ENCODE peak calls at places on chromosomes 11 and 22, in six cellular contexts. J, Y, I, C, B and E are unnamed samples.

GRCh38 chr11:72395993-72396392 is 38.3 kb downstream of the CLPB start:
- DNase-seq in J (no peak), Y (no peak), I (no peak), C (peak; percentile 27), B (no peak), E (peak; percentile 31)

GRCh38 chr22:30182365-30182764 is 64.2 kb downstream of the LIF start:
- DNase-seq in J (no peak), Y (no peak), I (no peak), C (no peak), B (peak; percentile 36), E (no peak)

GRCh38 chr11:10263929-10264328 is 30.1 kb downstream of the SBF2 start:
- DNase-seq in J (no peak), Y (no peak), I (no peak), C (no peak), B (peak; percentile 89), E (no peak)

GRCh38 chr11:74185695-74186094 is 14.6 kb downstream of the PPME1 start:
- DNase-seq in J (peak; percentile 48), Y (no peak), I (no peak), C (no peak), B (peak; percentile 70), E (no peak)

GRCh38 chr11:126310992-126311310 is 7.1 kb downstream of the DCPS start:
- DNase-seq in J (no peak), Y (no peak), I (no peak), C (no peak), B (peak; percentile 9), E (no peak)

GRCh38 chr11:93444671-93445073 is 98.5 kb downstream of the SMCO4 start:
- DNase-seq in J (peak; percentile 77), Y (no peak), I (no peak), C (no peak), B (peak; percentile 90), E (no peak)

GRCh38 chr22:21022507-21022906 is 7.5 kb downstream of the P2RX6 start:
- DNase-seq in J (no peak), Y (no peak), I (no peak), C (no peak), B (no peak), E (no peak)

GRCh38 chr11:62020661-62021060 is 53.2 kb upstream of the FTH1 start:
- DNase-seq in J (no peak), Y (no peak), I (no peak), C (no peak), B (no peak), E (no peak)

GRCh38 chr11:44445500-44446340 is 119.7 kb upstream of the CD82 start:
- DNase-seq in J (no peak), Y (no peak), I (no peak), C (no peak), B (peak; percentile 1), E (no peak)

GRCh38 chr11:14644396-14645246 is 1.0 kb downstream of the PDE3B start:
- DNase-seq in J (peak; percentile 6), Y (peak; percentile 60), I (no peak), C (peak; percentile 53), B (peak; percentile 16), E (peak; percentile 21)

GRCh38 chr11:129223701-129224149 is 31.6 kb upstream of the ARHGAP32 start:
- DNase-seq in J (no peak), Y (no peak), I (no peak), C (no peak), B (peak; percentile 69), E (no peak)

GRCh38 chr11:124108158-124108557 is 7.1 kb upstream of the VWA5A start:
- DNase-seq in J (peak; percentile 24), Y (peak; percentile 18), I (no peak), C (no peak), B (peak; percentile 28), E (no peak)

GRCh38 chr22:31161386-31161785 is 1.4 kb downstream of the RNF185 start:
- DNase-seq in J (no peak), Y (no peak), I (no peak), C (no peak), B (no peak), E (no peak)

GRCh38 chr11:60111793-60112192 is 23.3 kb downstream of the MS4A2 start:
- DNase-seq in J (no peak), Y (no peak), I (no peak), C (no peak), B (no peak), E (no peak)

GRCh38 chr11:57306156-57306876 is 18.4 kb downstream of the TNKS1BP1 start:
- DNase-seq in J (no peak), Y (no peak), I (no peak), C (no peak), B (no peak), E (no peak)

GRCh38 chr11:118643142-118643994 is 36.0 kb downstream of the PHLDB1 start:
- DNase-seq in J (no peak), Y (no peak), I (no peak), C (no peak), B (no peak), E (no peak)

GRCh38 chr11:118010738-118011461 is 24.7 kb downstream of the IL10RA start:
- DNase-seq in J (no peak), Y (no peak), I (no peak), C (no peak), B (no peak), E (no peak)

GRCh38 chr11:117421471-117421870 is 93.8 kb downstream of the CEP164 start:
- DNase-seq in J (no peak), Y (no peak), I (no peak), C (no peak), B (no peak), E (no peak)

GRCh38 chr22:50432131-50432870 is 42.5 kb downstream of the SBF1 start:
- DNase-seq in J (no peak), Y (no peak), I (no peak), C (no peak), B (no peak), E (no peak)

GRCh38 chr11:111833524-111833923 is 37.9 kb downstream of the ALG9 start:
- DNase-seq in J (no peak), Y (no peak), I (no peak), C (no peak), B (no peak), E (no peak)

GRCh38 chr22:38504731-38505594 is 1.1 kb downstream of the DDX17 start:
- DNase-seq in J (peak; percentile 32), Y (peak; percentile 68), I (peak; percentile 49), C (no peak), B (peak; percentile 59), E (no peak)

GRCh38 chr11:18699848-18700261 is 1.3 kb downstream of the TMEM86A start:
- DNase-seq in J (no peak), Y (no peak), I (no peak), C (no peak), B (no peak), E (peak; percentile 33)

GRCh38 chr22:48425091-48425506 is 1402.6 kb downstream of the BRD1 start:
- DNase-seq in J (no peak), Y (no peak), I (no peak), C (no peak), B (no peak), E (no peak)

GRCh38 chr22:38081636-38081940 is 2.4 kb downstream of the SLC16A8 start:
- DNase-seq in J (no peak), Y (no peak), I (no peak), C (no peak), B (no peak), E (no peak)